ENCODE peak calls at places on chromosomes 12 and 14, in four cellular contexts. P, F, S and A are unnamed samples.

GRCh38 chr12:41507286-41507685 is 319.2 kb downstream of the PDZRN4 start:
- DNase-seq in P (no peak), F (no peak), S (no peak), A (no peak)

GRCh38 chr12:32390572-32391219 is 8.7 kb upstream of the FGD4 start:
- DNase-seq in P (no peak), F (peak; percentile 90), S (peak; percentile 75), A (no peak)

GRCh38 chr12:123807670-123808069 is 45.6 kb downstream of the DNAH10 start:
- DNase-seq in P (no peak), F (no peak), S (no peak), A (no peak)

GRCh38 chr12:49369723-49370145 is 2.5 kb downstream of the SPATS2 start:
- DNase-seq in P (no peak), F (no peak), S (no peak), A (no peak)

GRCh38 chr14:60649815-60650381 is 621 bp upstream of the SIX1 start:
- DNase-seq in P (no peak), F (no peak), S (no peak), A (no peak)

GRCh38 chr14:102930753-102931579 is 8.5 kb downstream of the AMN start:
- DNase-seq in P (no peak), F (peak; percentile 84), S (no peak), A (no peak)

GRCh38 chr12:87317302-87317701 is 711.9 kb downstream of the C12orf50 start:
- DNase-seq in P (no peak), F (no peak), S (no peak), A (no peak)

GRCh38 chr14:57879516-57879915 is 13.6 kb upstream of the SLC35F4 start:
- DNase-seq in P (no peak), F (no peak), S (no peak), A (no peak)

GRCh38 chr14:41663478-41663845 is 56.8 kb downstream of the LRFN5 start:
- DNase-seq in P (peak; percentile 44), F (no peak), S (no peak), A (no peak)

GRCh38 chr14:102362084-102362483 is 606 bp downstream of the CINP start:
- DNase-seq in P (no peak), F (no peak), S (no peak), A (no peak)

GRCh38 chr12:4164591-4165558 is 108.7 kb upstream of the CCND2 start:
- DNase-seq in P (no peak), F (peak; percentile 87), S (peak; percentile 78), A (peak; percentile 81)

GRCh38 chr12:6884539-6884938 is 11.4 kb upstream of the SPSB2 start:
- DNase-seq in P (no peak), F (peak; percentile 51), S (no peak), A (no peak)

GRCh38 chr14:100372357-100373048 is 49.4 kb downstream of the SLC25A47 start:
- DNase-seq in P (no peak), F (no peak), S (no peak), A (no peak)

GRCh38 chr12:46675736-46676135 is 150.1 kb downstream of the SLC38A4 start:
- DNase-seq in P (peak; percentile 24), F (peak; percentile 31), S (no peak), A (no peak)

GRCh38 chr14:50666772-50667490 is 1.2 kb downstream of the SAV1 start:
- DNase-seq in P (peak; percentile 42), F (no peak), S (no peak), A (peak; percentile 47)

GRCh38 chr14:52693004-52693403 is 2.4 kb downstream of the ERO1A start:
- DNase-seq in P (no peak), F (no peak), S (no peak), A (no peak)

GRCh38 chr12:80684077-80684495 is 23.3 kb upstream of the MYF6 start:
- DNase-seq in P (no peak), F (no peak), S (no peak), A (no peak)

GRCh38 chr12:85280138-85280983 is at the start of gene ALX1:
- DNase-seq in P (no peak), F (peak; percentile 82), S (peak; percentile 58), A (peak; percentile 72)

GRCh38 chr12:65121049-65121955 is at the start of gene WIF1:
- DNase-seq in P (no peak), F (peak; percentile 93), S (peak; percentile 71), A (peak; percentile 26)

GRCh38 chr12:122023339-122024131 is 1.9 kb downstream of the BCL7A start:
- DNase-seq in P (peak; percentile 34), F (peak; percentile 93), S (peak; percentile 75), A (peak; percentile 57)

GRCh38 chr12:5172886-5173285 is 129.2 kb downstream of the KCNA5 start:
- DNase-seq in P (no peak), F (no peak), S (no peak), A (no peak)

GRCh38 chr12:5170894-5171293 is 127.2 kb downstream of the KCNA5 start:
- DNase-seq in P (no peak), F (no peak), S (no peak), A (no peak)

GRCh38 chr12:5168148-5168547 is 124.5 kb downstream of the KCNA5 start:
- DNase-seq in P (no peak), F (no peak), S (no peak), A (no peak)

GRCh38 chr12:5173511-5174011 is 129.9 kb downstream of the KCNA5 start:
- DNase-seq in P (no peak), F (peak; percentile 33), S (no peak), A (no peak)

DNA sequence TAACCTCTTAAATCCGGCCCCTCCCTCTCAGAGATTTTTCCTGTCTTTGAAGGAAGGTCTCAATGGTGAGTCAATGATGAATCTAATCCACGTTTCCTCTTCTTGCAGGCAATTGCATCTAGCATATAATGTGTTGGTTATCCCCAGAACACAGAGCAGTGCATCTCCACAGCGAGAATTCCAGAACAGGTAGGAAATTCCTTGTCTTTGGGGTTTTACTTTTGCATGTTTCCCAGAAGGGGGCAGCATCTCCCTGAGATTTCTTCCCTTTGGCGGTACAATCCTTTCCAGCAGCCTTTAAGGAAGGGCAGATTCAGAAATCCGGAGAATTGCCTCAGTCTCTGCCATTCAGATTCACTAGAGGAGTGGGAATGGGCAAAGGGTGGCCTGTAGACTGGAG is 128.0 kb downstream of the KCNA5 start:
- DNase-seq in P (peak; percentile 64), F (no peak), S (no peak), A (no peak)
- TF ChIP-seq CTCF in P (peak; percentile 83), F (peak; percentile 50), S (no peak), A (peak; percentile 69)

DNA sequence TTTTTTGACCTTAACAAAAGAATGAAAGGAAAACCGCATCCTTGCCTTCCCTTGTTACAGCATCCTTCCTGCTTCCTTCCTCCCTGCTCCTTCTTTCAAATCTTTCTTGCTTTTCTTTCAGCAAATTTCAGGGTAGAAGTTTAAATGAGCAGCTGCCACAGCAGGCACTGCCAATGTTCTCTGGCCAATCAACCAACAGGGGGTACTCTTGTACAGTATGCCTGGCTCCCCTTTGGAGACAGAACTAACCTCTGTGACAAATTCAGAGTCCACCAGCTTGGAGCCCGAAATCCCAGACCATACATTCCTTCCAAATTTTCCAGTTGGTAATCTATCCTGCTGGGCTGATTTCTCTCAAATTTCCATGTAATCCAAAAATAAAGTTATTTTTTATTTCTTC is 609.8 kb upstream of the LMO3 start:
- DNase-seq in P (no peak), F (no peak), S (no peak), A (no peak)
- TF ChIP-seq CTCF in P (no peak), F (no peak), S (no peak), A (no peak)

GRCh38 chr12:98574110-98574509 is 19.4 kb upstream of the SLC25A3 start:
- DNase-seq in P (no peak), F (no peak), S (no peak), A (no peak)

GRCh38 chr12:98575013-98575412 is 18.5 kb upstream of the SLC25A3 start:
- DNase-seq in P (no peak), F (no peak), S (no peak), A (no peak)

GRCh38 chr12:98572010-98572409 is 21.5 kb upstream of the SLC25A3 start:
- DNase-seq in P (no peak), F (no peak), S (no peak), A (no peak)
- TF ChIP-seq CTCF in P (peak; percentile 45), F (no peak), S (no peak), A (no peak)

GRCh38 chr14:56118611-56119181 is 485 bp downstream of the PELI2 start:
- DNase-seq in P (no peak), F (peak; percentile 93), S (peak; percentile 81), A (peak; percentile 23)
- TF ChIP-seq CTCF in P (no peak), F (no peak), S (no peak), A (no peak)

DNA sequence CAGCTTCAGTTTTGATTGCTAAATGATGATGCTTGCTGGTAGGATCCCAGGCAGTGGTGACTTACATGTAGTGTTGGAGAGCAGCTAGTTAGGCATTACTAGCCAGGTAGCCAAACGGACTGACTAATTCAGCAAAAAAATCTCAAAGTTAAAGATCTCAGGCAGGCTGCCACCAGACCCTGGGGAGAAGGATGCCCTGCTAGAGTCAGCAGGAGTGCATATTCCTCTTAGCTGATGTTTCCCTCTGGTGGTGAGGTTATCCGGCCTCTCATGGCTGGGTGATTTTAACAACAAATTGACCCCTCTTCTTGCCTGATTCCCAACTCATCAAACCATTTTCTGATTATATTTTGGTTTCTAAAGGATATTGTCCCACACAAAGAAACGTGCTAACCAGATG is 2.8 kb downstream of the EFS start:
- DNase-seq in P (peak; percentile 16), F (no peak), S (no peak), A (no peak)
- TF ChIP-seq CTCF in P (peak; percentile 50), F (no peak), S (no peak), A (no peak)

DNA sequence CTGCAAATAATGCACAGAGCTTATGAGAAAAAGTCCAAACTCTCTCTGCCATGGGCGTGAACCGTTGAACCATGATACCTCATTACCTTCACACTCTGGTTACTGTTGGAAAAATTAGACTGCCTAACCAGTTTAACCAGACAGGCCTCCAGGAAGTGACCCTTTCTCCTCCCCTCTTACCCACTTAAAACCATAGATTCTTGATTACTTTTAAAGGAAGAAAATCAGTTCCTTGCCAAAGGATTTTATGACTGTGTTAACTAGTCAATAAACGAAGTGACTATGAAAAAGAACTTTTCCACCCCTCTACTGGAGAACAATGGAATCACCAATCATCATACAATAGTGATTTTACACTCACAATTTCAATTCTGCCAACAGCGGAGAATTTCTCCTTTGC is 254.0 kb upstream of the ATP2B1 start:
- DNase-seq in P (no peak), F (no peak), S (no peak), A (no peak)
- TF ChIP-seq CTCF in P (peak; percentile 27), F (peak; percentile 15), S (no peak), A (no peak)

GRCh38 chr12:103635419-103635818 is 48.3 kb downstream of the STAB2 start:
- DNase-seq in P (no peak), F (peak; percentile 34), S (no peak), A (no peak)
- TF ChIP-seq CTCF in P (no peak), F (no peak), S (no peak), A (no peak)

GRCh38 chr14:91912035-91912434 is 35.5 kb downstream of the FBLN5 start:
- DNase-seq in P (no peak), F (no peak), S (no peak), A (no peak)
- TF ChIP-seq CTCF in P (no peak), F (peak; percentile 1), S (no peak), A (no peak)